ENCODE peak calls at places on chromosomes 4 and X, in nine cellular contexts. W is mucosa of descending colon; S is CD4-positive, CD25-positive, alpha-beta regulatory T cell; I is fibroblast of lung; F is body of pancreas; M is ascending aorta; T is IMR-90; Z is adrenal gland; Y is A549. H is an unnamed sample. For H3K4me1, the result is how much of the 10 kb centered on the place peaks cover.

GRCh38 chr4:48300004-48300403 is 30.4 kb upstream of the TEC start:
- DNase-seq in Y (no peak), F (no peak), S (no peak), I (peak), Z (no peak), T (peak), W (no peak), M (no peak), H (no peak)

GRCh38 chr4:106618920-106619319 is 250.3 kb upstream of the GIMD1 start:
- DNase-seq in Z (no peak), F (no peak), S (no peak), T (no peak), Y (no peak), W (no peak), M (no peak), I (no peak), H (no peak)

GRCh38 chrX:122943918-122944317 is 240.2 kb upstream of the GRIA3 start:
- DNase-seq in M (no peak), F (no peak), W (no peak), Z (no peak), I (no peak), Y (no peak), T (no peak), S (no peak), H (no peak)

GRCh38 chrX:119729408-119730201 is 28.8 kb upstream of the SOWAHD start:
- DNase-seq in W (peak), Y (peak), Z (peak), M (peak), F (peak), T (peak), I (peak), S (peak), H (peak)

GRCh38 chr4:95531141-95531540 is 17.6 kb downstream of the UNC5C start:
- DNase-seq in Y (no peak), F (no peak), S (no peak), T (no peak), W (no peak), I (no peak), Z (no peak), M (no peak), H (no peak)

GRCh38 chrX:102739642-102740041 is 19.1 kb downstream of the GPRASP3 start:
- DNase-seq in Y (no peak), S (no peak), F (no peak), I (no peak), M (no peak), W (no peak), T (peak), Z (no peak), H (no peak)

GRCh38 chrX:67426946-67427345 is 116.9 kb upstream of the AR start:
- DNase-seq in Y (no peak), Z (no peak), S (no peak), W (no peak), I (no peak), F (no peak), T (no peak), M (no peak), H (no peak)

GRCh38 chrX:68998716-68999115 is 166.5 kb downstream of the PJA1 start:
- DNase-seq in I (no peak), Z (no peak), M (no peak), F (no peak), Y (no peak), W (peak), S (no peak), T (no peak), H (no peak)

GRCh38 chrX:104172121-104172520 is 5.9 kb downstream of the FAM199X start:
- DNase-seq in M (no peak), S (no peak), T (no peak), F (no peak), I (no peak), W (no peak), Y (no peak), Z (no peak), H (no peak)

GRCh38 chr4:422587-422986 is 76.4 kb downstream of the ZNF721 start:
- DNase-seq in I (no peak), Y (no peak), T (no peak), W (no peak), S (no peak), Z (no peak), F (no peak), M (no peak), H (no peak)

GRCh38 chrX:9995855-9996339 is 28.7 kb downstream of the CLDN34 start:
- DNase-seq in Y (peak), W (peak), I (peak), Z (peak), F (peak), S (peak), M (peak), T (peak), H (peak)

GRCh38 chrX:122625821-122626220 is 558.3 kb upstream of the GRIA3 start:
- DNase-seq in T (peak), M (no peak), Z (no peak), S (no peak), I (peak), Y (no peak), W (no peak), F (no peak), H (no peak)

GRCh38 chr4:159160242-159160641 is 57.4 kb downstream of the RAPGEF2 start:
- DNase-seq in I (no peak), S (no peak), F (no peak), T (no peak), W (no peak), M (no peak), Z (no peak), Y (no peak), H (no peak)

GRCh38 chr4:78057135-78057599 is at the start of gene FRAS1:
- DNase-seq in T (no peak), I (peak), F (peak), S (no peak), W (peak), Y (peak), Z (no peak), M (no peak), H (peak)

GRCh38 chr4:76690091-76690905 is 207.6 kb downstream of the SOWAHB start:
- DNase-seq in S (no peak), Y (peak), F (peak), T (peak), Z (peak), M (no peak), I (peak), W (peak), H (no peak)
- H3K4me1 ChIP-seq in S (under half), Y (half or more), F (under half), T (under half), Z (under half), M (under half), I (under half), W (under half), H (under half)

GRCh38 chr4:47118192-47118879 is 87.0 kb downstream of the GABRB1 start:
- DNase-seq in Z (no peak), I (peak), W (no peak), T (peak), S (no peak), M (no peak), Y (no peak), F (no peak), H (no peak)
- H3K4me3 ChIP-seq in Z (no peak), I (no peak), W (no peak), T (no peak), S (no peak), M (no peak), Y (no peak), F (no peak), H (no peak)

DNA sequence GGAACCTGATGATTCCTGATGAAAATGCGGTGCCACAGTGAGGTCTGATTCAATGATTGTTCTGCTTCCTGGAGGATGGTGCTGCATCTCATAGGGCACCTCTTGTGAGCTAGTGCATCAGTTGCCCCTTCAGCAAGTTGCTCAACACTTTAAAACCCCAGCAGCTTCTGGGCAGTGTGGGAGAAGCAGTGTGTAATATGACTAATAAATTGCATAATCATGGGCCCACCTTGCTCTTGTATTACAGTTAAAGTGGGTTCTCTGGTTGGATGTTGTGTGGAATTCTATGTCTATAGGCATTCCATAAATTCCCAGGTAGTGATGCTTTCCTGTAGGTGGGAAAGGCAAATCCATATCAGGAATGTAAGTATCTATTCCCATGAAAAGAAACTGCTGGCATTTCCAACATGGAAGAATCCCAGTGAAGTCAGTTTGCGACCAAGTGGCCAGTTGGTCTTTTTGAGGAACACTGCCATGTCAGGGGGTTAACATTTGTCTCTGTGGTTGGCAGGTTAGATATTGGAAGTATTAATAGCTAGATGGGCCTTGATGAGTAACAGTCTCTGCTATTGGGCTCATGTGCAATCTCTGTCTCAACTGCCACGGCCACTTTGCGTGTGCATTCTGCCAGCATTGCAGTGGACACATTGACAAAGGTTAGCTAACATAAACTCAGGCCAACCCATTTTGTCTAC is 121.1 kb upstream of the OTUD4 start:
- DNase-seq in F (no peak), I (no peak), S (no peak), M (no peak), T (no peak), Y (no peak), Z (no peak), W (no peak), H (no peak)
- H3K4me1 ChIP-seq in F (under half), I (under half), S (under half), M (under half), T (under half), Y (under half), Z (under half), W (under half), H (under half)

GRCh38 chr4:128519163-128519810 is 231.7 kb upstream of the PGRMC2 start:
- DNase-seq in W (no peak), F (no peak), Y (no peak), T (peak), I (peak), M (no peak), Z (peak), S (no peak), H (no peak)

GRCh38 chr4:128516568-128516967 is 229.0 kb upstream of the PGRMC2 start:
- DNase-seq in Z (no peak), T (peak), I (peak), W (no peak), S (no peak), M (no peak), Y (no peak), F (no peak), H (no peak)

GRCh38 chr4:128517739-128518510 is 230.3 kb upstream of the PGRMC2 start:
- DNase-seq in Y (peak), T (peak), F (peak), Z (peak), I (peak), W (peak), S (no peak), M (peak), H (no peak)

GRCh38 chr4:128513664-128514484 is 226.3 kb upstream of the PGRMC2 start:
- DNase-seq in T (peak), S (no peak), I (peak), Y (no peak), F (no peak), M (no peak), Z (no peak), W (no peak), H (no peak)

GRCh38 chr4:128517096-128517738 is 229.6 kb upstream of the PGRMC2 start:
- DNase-seq in Z (no peak), Y (no peak), T (peak), I (peak), M (no peak), F (no peak), W (no peak), S (no peak), H (no peak)
- H3K4me3 ChIP-seq in Z (no peak), Y (no peak), T (no peak), I (no peak), M (no peak), F (no peak), W (no peak), S (no peak), H (no peak)

DNA sequence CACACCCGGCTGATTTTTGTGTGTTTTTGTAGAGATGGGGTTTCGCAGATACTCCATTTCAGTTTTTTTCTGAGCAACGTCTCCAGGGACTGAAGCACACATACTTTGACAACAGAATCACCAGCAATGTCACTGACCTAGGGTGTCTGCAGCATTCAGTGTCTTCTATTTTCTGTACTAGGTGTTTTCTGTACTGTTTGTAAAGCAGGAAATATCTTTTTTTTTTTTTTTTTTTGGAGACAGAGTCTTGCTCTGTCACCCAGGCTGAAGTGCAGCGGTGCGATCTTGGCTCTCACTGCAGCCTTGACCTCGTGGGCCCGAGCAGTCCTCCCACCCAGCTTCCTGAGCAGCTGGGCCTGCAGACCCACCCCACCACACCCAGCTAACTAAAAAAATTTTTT is 8.8 kb downstream of the ADD1 start:
- DNase-seq in M (no peak), Y (no peak), I (no peak), W (no peak), T (no peak), S (peak), F (no peak), Z (no peak), H (no peak)
- H3K4me1 ChIP-seq in M (under half), Y (under half), I (under half), W (half or more), T (under half), S (half or more), F (half or more), Z (under half), H (under half)

DNA sequence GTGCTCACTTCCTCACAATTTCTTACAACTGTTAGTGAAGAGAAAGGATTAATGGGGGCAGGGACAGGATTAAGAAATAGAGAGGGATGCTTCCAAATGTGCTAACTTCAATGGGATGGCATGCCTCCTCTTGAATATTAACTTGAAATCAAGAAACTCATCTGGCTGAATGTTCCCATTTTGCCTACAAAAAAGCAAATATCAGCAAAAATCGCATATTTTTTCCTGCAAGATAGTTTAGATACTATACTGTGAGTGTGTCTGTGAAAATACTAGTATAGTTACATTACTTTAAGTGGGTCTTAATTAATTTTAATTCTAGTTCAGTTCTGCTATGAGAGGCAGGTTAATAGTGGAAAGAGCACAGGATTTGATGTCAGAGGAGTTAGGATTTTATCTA is 4.9 kb downstream of the PAICS start:
- DNase-seq in I (no peak), S (no peak), W (no peak), Z (no peak), F (no peak), M (no peak), T (no peak), Y (no peak), H (no peak)
- H3K4me3 ChIP-seq in I (no peak), S (no peak), W (no peak), Z (no peak), F (no peak), M (no peak), T (no peak), Y (no peak), H (no peak)

GRCh38 chrX:79452879-79453278 is 85.7 kb upstream of the ITM2A start:
- DNase-seq in Z (no peak), W (peak), S (no peak), Y (no peak), M (no peak), F (peak), I (no peak), T (no peak), H (no peak)
- H3K4me1 ChIP-seq in Z (under half), W (under half), S (under half), Y (under half), M (under half), F (under half), I (under half), T (under half), H (under half)

GRCh38 chr4:145773581-145774234 is 93.8 kb downstream of the C4orf51 start:
- DNase-seq in Y (no peak), F (no peak), I (no peak), W (no peak), T (no peak), M (no peak), Z (no peak), S (no peak), H (peak)
- H3K4me3 ChIP-seq in Y (no peak), F (no peak), I (no peak), W (no peak), T (no peak), M (no peak), Z (no peak), S (no peak), H (no peak)

DNA sequence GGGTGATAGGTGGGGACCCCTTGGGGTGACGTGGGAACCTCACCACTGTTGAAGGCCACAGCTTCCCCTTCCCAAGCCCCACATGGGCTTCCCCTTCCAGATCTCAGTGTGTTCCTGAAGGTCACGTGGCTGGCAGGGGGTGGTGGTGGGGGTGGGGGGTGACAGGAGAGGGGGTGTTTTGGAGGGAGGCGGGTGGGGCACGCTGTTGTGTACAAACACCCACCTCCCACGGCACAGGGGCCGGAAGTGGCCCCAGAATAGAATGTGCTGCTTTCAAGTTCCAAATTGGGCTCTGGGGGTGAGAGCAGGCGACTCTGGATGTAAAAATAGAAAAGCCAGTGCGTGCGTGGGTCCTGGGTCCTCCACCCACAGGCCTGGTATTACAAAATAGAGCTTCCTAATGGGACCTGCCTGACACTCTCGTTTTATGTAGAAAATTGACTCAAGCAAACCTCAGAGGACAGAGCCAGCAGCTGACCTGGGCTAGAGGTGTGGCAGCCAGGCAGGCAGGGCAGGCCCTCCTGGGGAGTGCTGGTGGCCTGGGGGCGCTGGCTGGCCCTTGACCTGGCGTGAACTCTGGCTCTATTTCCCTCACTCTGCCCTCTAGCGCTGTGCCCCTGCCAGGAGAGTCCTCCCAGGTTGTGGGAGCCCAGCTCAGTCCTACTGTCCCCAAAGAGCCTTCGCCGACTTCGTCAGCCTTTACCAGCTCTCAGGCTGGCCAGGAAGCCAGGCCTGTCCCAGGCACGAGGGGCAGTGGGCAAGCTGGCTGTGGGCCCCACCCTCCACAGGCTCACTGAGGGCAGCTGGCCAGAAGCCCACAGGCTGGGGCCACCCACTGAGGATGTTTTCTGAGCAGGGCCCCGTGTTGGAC is 5.4 kb upstream of the SH3BP2 start:
- DNase-seq in F (peak), Z (peak), Y (no peak), M (no peak), W (peak), S (peak), I (no peak), T (no peak), H (no peak)
- H3K4me1 ChIP-seq in F (under half), Z (under half), Y (under half), M (under half), W (under half), S (under half), I (under half), T (under half), H (under half)

DNA sequence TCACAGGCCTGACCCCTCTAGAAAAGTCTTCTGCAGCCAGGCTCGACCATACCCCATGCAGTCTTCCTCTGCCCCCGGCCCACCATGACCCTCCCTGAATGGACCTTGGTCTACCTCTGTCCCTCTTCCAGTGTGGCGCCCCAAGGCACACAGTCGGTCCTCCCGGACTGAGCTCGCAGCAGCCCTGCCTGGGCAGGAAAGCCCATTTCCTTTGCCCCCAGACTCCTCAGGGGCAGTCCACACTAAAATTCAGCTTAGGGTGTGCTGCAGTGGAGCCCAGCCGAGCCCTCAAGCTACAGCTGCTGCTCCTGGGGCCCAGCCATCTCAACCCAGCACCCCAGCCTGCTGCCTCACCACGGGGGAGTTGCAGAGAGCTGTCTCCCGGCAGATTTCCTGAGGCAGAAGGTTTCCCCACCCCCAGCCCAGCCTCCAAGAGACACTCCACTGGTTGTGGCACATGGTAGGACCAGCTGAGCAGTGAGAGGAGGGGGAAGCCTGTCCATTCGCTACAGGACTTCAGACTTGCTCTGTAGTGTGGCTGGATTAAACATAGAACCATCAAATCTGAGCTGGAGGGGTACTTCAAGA is 37.5 kb upstream of the IQSEC2 start:
- DNase-seq in Y (no peak), I (no peak), Z (no peak), S (no peak), W (no peak), M (no peak), T (no peak), F (no peak), H (no peak)
- H3K4me3 ChIP-seq in Y (no peak), I (no peak), Z (no peak), S (no peak), W (no peak), M (no peak), T (no peak), F (no peak), H (no peak)

H was measured in prostate gland.